ENCODE peak calls at places on chromosomes 2 and 18, in ten cellular contexts. S is activated CD8-positive, alpha-beta memory T cell treated with anti-CD3 and anti-CD28 coated beads, Interleukin-2, amount 50 U/mL, for 4 hours; U is stimulated activated CD8-positive, alpha-beta memory T cell treated with anti-CD3 and anti-CD28 coated beads, Interleukin-12 subunit alpha, Interleukin-12 subunit beta, amount 100 ng/mL, for 4 hours; Z is adrenal gland; F is fibroblast of mammary gland; M is NCI-H460; L is GM23248; X is transverse colon; H is stomach; P is NCI-H446. N is an unnamed sample.

GRCh38 chr18:36066001-36066400 is 1.4 kb downstream of the RPRD1A start:
- DNase-seq in H (no peak), L (peak; percentile 57), P (no peak), M (no peak), F (peak; percentile 86), Z (no peak), U (no peak), X (no peak), S (no peak), N (peak; percentile 74)

GRCh38 chr2:72112421-72112820 is 35.2 kb downstream of the CYP26B1 start:
- DNase-seq in Z (no peak), F (peak; percentile 47), S (no peak), P (no peak), L (peak; percentile 83), H (no peak), X (no peak), M (no peak), U (no peak), N (no peak)

GRCh38 chr18:38198956-38199355 is 633.4 kb upstream of the CELF4 start:
- DNase-seq in L (no peak), U (no peak), H (no peak), P (no peak), M (no peak), S (no peak), F (no peak), X (no peak), Z (no peak), N (no peak)

GRCh38 chr2:190718652-190719526 is 70.0 kb downstream of the NAB1 start:
- DNase-seq in S (peak; percentile 34), F (peak; percentile 89), L (peak; percentile 75), X (peak; percentile 13), Z (peak; percentile 70), H (peak; percentile 41), P (no peak), U (no peak), M (peak; percentile 35), N (no peak)

GRCh38 chr2:240014327-240014726 is 10.8 kb downstream of the NDUFA10 start:
- DNase-seq in L (no peak), S (no peak), M (no peak), Z (no peak), F (no peak), P (no peak), U (no peak), H (no peak), X (no peak), N (no peak)

GRCh38 chr2:159617651-159618050 is 1.3 kb upstream of the BAZ2B start:
- DNase-seq in F (peak; percentile 25), H (no peak), M (no peak), P (peak; percentile 50), L (peak; percentile 42), U (no peak), Z (no peak), S (no peak), X (no peak), N (no peak)

GRCh38 chr2:220077488-220077887 is 450.1 kb downstream of the SLC4A3 start:
- DNase-seq in M (peak; percentile 96), S (no peak), Z (no peak), U (no peak), H (no peak), P (peak; percentile 20), F (peak; percentile 96), X (no peak), L (peak; percentile 81), N (peak; percentile 10)

GRCh38 chr2:20930928-20931327 is 108.0 kb upstream of the LDAH start:
- DNase-seq in Z (peak; percentile 26), H (no peak), P (no peak), M (no peak), F (peak; percentile 3), U (no peak), L (peak; percentile 62), S (no peak), X (no peak), N (no peak)

GRCh38 chr2:15782769-15783294 is 157.5 kb upstream of the MYCN start:
- DNase-seq in X (no peak), F (no peak), H (no peak), L (no peak), S (no peak), M (no peak), U (no peak), P (no peak), Z (no peak), N (no peak)

GRCh38 chr2:43609304-43609883 is 13.6 kb upstream of the THADA start:
- DNase-seq in M (peak; percentile 66), F (peak; percentile 63), P (peak; percentile 67), S (no peak), H (no peak), L (peak; percentile 73), U (no peak), Z (peak; percentile 65), X (peak; percentile 21), N (peak; percentile 91)

GRCh38 chr2:26712486-26713465 is 20.3 kb downstream of the KCNK3 start:
- DNase-seq in S (no peak), P (peak; percentile 97), U (no peak), L (no peak), H (no peak), Z (peak; percentile 71), F (no peak), X (no peak), M (no peak), N (peak; percentile 58)

GRCh38 chr18:9965711-9966624 is 52.2 kb downstream of the VAPA start:
- DNase-seq in F (no peak), H (no peak), Z (peak; percentile 29), S (no peak), M (no peak), L (no peak), P (no peak), X (no peak), U (no peak), N (no peak)

GRCh38 chr2:237343993-237344392 is 70.0 kb downstream of the COL6A3 start:
- DNase-seq in S (no peak), H (no peak), F (no peak), P (no peak), Z (no peak), M (no peak), U (no peak), X (no peak), L (no peak), N (no peak)

GRCh38 chr2:100427627-100428258 is 10.3 kb upstream of the CHST10 start:
- DNase-seq in F (peak; percentile 61), P (peak; percentile 21), S (peak; percentile 75), X (peak; percentile 71), H (peak; percentile 78), Z (peak; percentile 71), U (peak; percentile 28), M (peak; percentile 38), L (peak; percentile 51), N (peak; percentile 71)

GRCh38 chr2:46650556-46651001 is 171.2 kb downstream of the TMEM247 start:
- DNase-seq in L (peak; percentile 89), U (peak; percentile 43), X (peak; percentile 74), M (peak; percentile 83), S (peak; percentile 63), Z (peak; percentile 85), P (peak; percentile 90), H (peak; percentile 80), F (peak; percentile 91), N (peak; percentile 90)

GRCh38 chr18:13514558-13514957 is 211.8 kb downstream of the FAM210A start:
- DNase-seq in X (no peak), Z (no peak), M (no peak), S (no peak), L (no peak), U (no peak), F (no peak), H (no peak), P (no peak), N (no peak)

GRCh38 chr2:73970850-73971471 is 13.7 kb upstream of the TET3 start:
- DNase-seq in X (peak; percentile 82), L (no peak), S (peak; percentile 44), F (peak; percentile 44), H (peak; percentile 91), M (no peak), P (no peak), Z (peak; percentile 92), U (no peak), N (peak; percentile 32)

GRCh38 chr2:61877571-61878245 is 10.7 kb downstream of the CCT4 start:
- DNase-seq in X (no peak), Z (no peak), P (no peak), S (no peak), H (no peak), F (no peak), L (no peak), U (no peak), M (no peak), N (no peak)

GRCh38 chr2:42328923-42329322 is 32.1 kb downstream of the COX7A2L start:
- DNase-seq in M (no peak), P (no peak), U (no peak), X (no peak), L (no peak), S (no peak), H (no peak), F (no peak), Z (no peak), N (no peak)

GRCh38 chr2:9631976-9632700 is 1.3 kb upstream of the YWHAQ start:
- DNase-seq in P (no peak), L (no peak), H (no peak), U (no peak), Z (no peak), F (no peak), M (no peak), X (no peak), S (no peak), N (peak; percentile 84)

GRCh38 chr2:239312741-239313246 is 88.0 kb downstream of the HDAC4 start:
- DNase-seq in X (peak; percentile 18), Z (no peak), L (peak; percentile 53), P (no peak), S (no peak), M (no peak), U (no peak), H (peak; percentile 21), F (peak; percentile 19), N (no peak)

GRCh38 chr2:48572797-48573196 is 42.8 kb downstream of the STON1 start:
- DNase-seq in U (no peak), F (no peak), X (no peak), P (no peak), S (no peak), M (no peak), L (no peak), Z (no peak), H (no peak), N (peak; percentile 54)

N was measured in SK-MEL-5.